ENCODE peak calls at places on chromosomes 3 and 15, in six cellular contexts. One of them, this sample, is unnamed.
A peak's percentile ranks its signal among the peaks of the same experiment; 100 is the strongest.

GRCh38 chr3:150227839-150228238 is 180.3 kb upstream of the TSC22D2 start:
- DNase-seq in testis: peak; percentile 73
- DNase-seq in aorta: no peak
- DNase-seq in hepatocyte: peak; percentile 88
- DNase-seq in heart right ventricle: peak; percentile 59
- DNase-seq in stomach: peak; percentile 37
- DNase-seq in this sample: no peak

GRCh38 chr3:33718595-33718907 is 497 bp upstream of the CLASP2 start:
- DNase-seq in testis: no peak
- DNase-seq in aorta: no peak
- DNase-seq in hepatocyte: no peak
- DNase-seq in heart right ventricle: no peak
- DNase-seq in stomach: no peak
- DNase-seq in this sample: no peak

GRCh38 chr3:100114413-100115030 is at the start of gene FILIP1L:
- DNase-seq in testis: no peak
- DNase-seq in aorta: no peak
- DNase-seq in hepatocyte: no peak
- DNase-seq in heart right ventricle: peak; percentile 50
- DNase-seq in stomach: no peak
- DNase-seq in this sample: no peak

GRCh38 chr15:82014989-82015388 is 30.8 kb downstream of the MEX3B start:
- DNase-seq in testis: no peak
- DNase-seq in aorta: no peak
- DNase-seq in hepatocyte: no peak
- DNase-seq in heart right ventricle: no peak
- DNase-seq in stomach: no peak
- DNase-seq in this sample: no peak

GRCh38 chr15:49059491-49059890 is 13.2 kb upstream of the SECISBP2L start:
- DNase-seq in testis: no peak
- DNase-seq in aorta: no peak
- DNase-seq in hepatocyte: no peak
- DNase-seq in heart right ventricle: no peak
- DNase-seq in stomach: no peak
- DNase-seq in this sample: no peak

GRCh38 chr15:33860749-33861148 is 107.5 kb upstream of the CHRM5 start:
- DNase-seq in testis: no peak
- DNase-seq in aorta: no peak
- DNase-seq in hepatocyte: no peak
- DNase-seq in heart right ventricle: no peak
- DNase-seq in stomach: no peak
- DNase-seq in this sample: no peak

GRCh38 chr3:95049841-95050240 is 987.0 kb downstream of the NSUN3 start:
- DNase-seq in testis: no peak
- DNase-seq in aorta: no peak
- DNase-seq in hepatocyte: no peak
- DNase-seq in heart right ventricle: no peak
- DNase-seq in stomach: no peak
- DNase-seq in this sample: no peak

GRCh38 chr3:120908030-120908802 is at the start of gene STXBP5L:
- DNase-seq in testis: peak; percentile 96
- DNase-seq in aorta: peak; percentile 83
- DNase-seq in hepatocyte: peak; percentile 95
- DNase-seq in heart right ventricle: peak; percentile 48
- DNase-seq in stomach: peak; percentile 82
- DNase-seq in this sample: peak; percentile 89

GRCh38 chr3:44065311-44065710 is 176.4 kb upstream of the TOPAZ1 start:
- DNase-seq in testis: no peak
- DNase-seq in aorta: no peak
- DNase-seq in hepatocyte: no peak
- DNase-seq in heart right ventricle: peak; percentile 33
- DNase-seq in stomach: peak; percentile 36
- DNase-seq in this sample: no peak

GRCh38 chr3:41210966-41211365 is 11.7 kb downstream of the CTNNB1 start:
- DNase-seq in testis: no peak
- DNase-seq in aorta: no peak
- DNase-seq in hepatocyte: no peak
- DNase-seq in heart right ventricle: no peak
- DNase-seq in stomach: no peak
- DNase-seq in this sample: no peak

GRCh38 chr3:127628788-127629456 is at the start of gene PODXL2:
- DNase-seq in testis: peak; percentile 64
- DNase-seq in aorta: peak; percentile 86
- DNase-seq in hepatocyte: peak; percentile 76
- DNase-seq in heart right ventricle: peak; percentile 49
- DNase-seq in stomach: peak; percentile 55
- DNase-seq in this sample: peak; percentile 88

GRCh38 chr3:108546249-108546648 is 35.9 kb upstream of the MYH15 start:
- DNase-seq in testis: no peak
- DNase-seq in aorta: no peak
- DNase-seq in hepatocyte: no peak
- DNase-seq in heart right ventricle: no peak
- DNase-seq in stomach: no peak
- DNase-seq in this sample: no peak

GRCh38 chr3:188916934-188917391 is 254.8 kb upstream of the TPRG1 start:
- DNase-seq in testis: no peak
- DNase-seq in aorta: no peak
- DNase-seq in hepatocyte: no peak
- DNase-seq in heart right ventricle: no peak
- DNase-seq in stomach: no peak
- DNase-seq in this sample: no peak

GRCh38 chr3:195756935-195757302 is 36.1 kb downstream of the MUC20 start:
- DNase-seq in testis: no peak
- DNase-seq in aorta: peak; percentile 45
- DNase-seq in hepatocyte: no peak
- DNase-seq in heart right ventricle: no peak
- DNase-seq in stomach: no peak
- DNase-seq in this sample: peak; percentile 11

GRCh38 chr3:107598926-107599754 is 76.4 kb downstream of the BBX start:
- DNase-seq in testis: peak; percentile 63
- DNase-seq in aorta: no peak
- DNase-seq in hepatocyte: peak; percentile 74
- DNase-seq in heart right ventricle: peak; percentile 56
- DNase-seq in stomach: no peak
- DNase-seq in this sample: peak; percentile 63

GRCh38 chr3:190345878-190346277 is 23.6 kb upstream of the CLDN1 start:
- DNase-seq in testis: no peak
- DNase-seq in aorta: no peak
- DNase-seq in hepatocyte: no peak
- DNase-seq in heart right ventricle: no peak
- DNase-seq in stomach: no peak
- DNase-seq in this sample: no peak

GRCh38 chr3:186466391-186466974 is 77.7 kb downstream of the CRYGS start:
- DNase-seq in testis: no peak
- DNase-seq in aorta: no peak
- DNase-seq in hepatocyte: no peak
- DNase-seq in heart right ventricle: no peak
- DNase-seq in stomach: no peak
- DNase-seq in this sample: no peak

GRCh38 chr3:99579965-99580364 is 58.4 kb upstream of the COL8A1 start:
- DNase-seq in testis: no peak
- DNase-seq in aorta: no peak
- DNase-seq in hepatocyte: no peak
- DNase-seq in heart right ventricle: no peak
- DNase-seq in stomach: no peak
- DNase-seq in this sample: no peak

GRCh38 chr3:24086597-24087369 is 141.7 kb downstream of the NR1D2 start:
- DNase-seq in testis: no peak
- DNase-seq in aorta: no peak
- DNase-seq in hepatocyte: peak; percentile 17
- DNase-seq in heart right ventricle: no peak
- DNase-seq in stomach: no peak
- DNase-seq in this sample: no peak

GRCh38 chr3:31029756-31030155 is 135.3 kb upstream of the GADL1 start:
- DNase-seq in testis: no peak
- DNase-seq in aorta: no peak
- DNase-seq in hepatocyte: no peak
- DNase-seq in heart right ventricle: no peak
- DNase-seq in stomach: no peak
- DNase-seq in this sample: no peak

GRCh38 chr3:116148881-116149530 is 296.3 kb downstream of the LSAMP start:
- DNase-seq in testis: no peak
- DNase-seq in aorta: no peak
- DNase-seq in hepatocyte: no peak
- DNase-seq in heart right ventricle: no peak
- DNase-seq in stomach: no peak
- DNase-seq in this sample: no peak
- H3K27ac ChIP-seq in testis: no peak overlapping the region
- H3K27ac ChIP-seq in aorta: no peak overlapping the region
- H3K27ac ChIP-seq in hepatocyte: no peak overlapping the region
- H3K27ac ChIP-seq in heart right ventricle: no peak overlapping the region
- H3K27ac ChIP-seq in stomach: no peak overlapping the region
- H3K27ac ChIP-seq in this sample: no peak overlapping the region

GRCh38 chr3:52841981-52842340 is 7.1 kb upstream of the MUSTN1 start:
- DNase-seq in testis: no peak
- DNase-seq in aorta: peak; percentile 66
- DNase-seq in hepatocyte: no peak
- DNase-seq in heart right ventricle: no peak
- DNase-seq in stomach: no peak
- DNase-seq in this sample: no peak
- H3K27ac ChIP-seq in testis: no peak overlapping the region
- H3K27ac ChIP-seq in aorta: no peak overlapping the region
- H3K27ac ChIP-seq in hepatocyte: no peak overlapping the region
- H3K27ac ChIP-seq in heart right ventricle: peak overlapping the region; percentile 64
- H3K27ac ChIP-seq in stomach: no peak overlapping the region
- H3K27ac ChIP-seq in this sample: no peak overlapping the region

GRCh38 chr3:152638217-152638616 is 196.7 kb upstream of the P2RY1 start:
- DNase-seq in testis: no peak
- DNase-seq in aorta: no peak
- DNase-seq in hepatocyte: no peak
- DNase-seq in heart right ventricle: no peak
- DNase-seq in stomach: no peak
- DNase-seq in this sample: no peak
- H3K27ac ChIP-seq in testis: no peak overlapping the region
- H3K27ac ChIP-seq in aorta: no peak overlapping the region
- H3K27ac ChIP-seq in hepatocyte: peak overlapping the region; percentile 20
- H3K27ac ChIP-seq in heart right ventricle: no peak overlapping the region
- H3K27ac ChIP-seq in stomach: no peak overlapping the region
- H3K27ac ChIP-seq in this sample: no peak overlapping the region

GRCh38 chr15:51450001-51450400 is 108.5 kb downstream of the GLDN start:
- DNase-seq in testis: no peak
- DNase-seq in aorta: no peak
- DNase-seq in hepatocyte: no peak
- DNase-seq in heart right ventricle: no peak
- DNase-seq in stomach: no peak
- DNase-seq in this sample: no peak
- H3K27ac ChIP-seq in testis: no peak overlapping the region
- H3K27ac ChIP-seq in aorta: no peak overlapping the region
- H3K27ac ChIP-seq in hepatocyte: no peak overlapping the region
- H3K27ac ChIP-seq in heart right ventricle: no peak overlapping the region
- H3K27ac ChIP-seq in stomach: no peak overlapping the region
- H3K27ac ChIP-seq in this sample: no peak overlapping the region

DNA sequence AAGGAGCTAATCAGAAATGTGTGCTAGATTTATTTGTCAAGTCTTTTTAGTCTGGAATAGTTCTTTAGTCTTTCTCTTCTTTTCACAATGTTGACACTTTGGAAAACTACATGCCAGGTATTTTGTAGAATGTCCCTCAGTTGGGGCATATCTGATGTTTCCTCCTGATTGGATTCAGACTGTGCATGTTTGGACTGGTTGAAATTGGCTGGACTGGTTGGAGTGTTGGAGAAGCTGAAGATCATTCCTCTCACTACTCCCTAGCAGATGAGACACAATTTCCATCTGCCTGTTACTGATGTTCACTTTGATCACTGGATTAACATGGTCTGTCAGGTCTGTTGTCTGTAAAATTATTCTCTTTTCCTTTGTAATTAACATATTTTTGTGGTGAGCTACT is 3.7 kb downstream of the NME9 start:
- DNase-seq in testis: no peak
- DNase-seq in aorta: no peak
- DNase-seq in hepatocyte: no peak
- DNase-seq in heart right ventricle: no peak
- DNase-seq in stomach: no peak
- DNase-seq in this sample: no peak
- H3K27ac ChIP-seq in testis: no peak overlapping the region
- H3K27ac ChIP-seq in aorta: no peak overlapping the region
- H3K27ac ChIP-seq in hepatocyte: no peak overlapping the region
- H3K27ac ChIP-seq in heart right ventricle: no peak overlapping the region
- H3K27ac ChIP-seq in stomach: no peak overlapping the region
- H3K27ac ChIP-seq in this sample: no peak overlapping the region

DNA sequence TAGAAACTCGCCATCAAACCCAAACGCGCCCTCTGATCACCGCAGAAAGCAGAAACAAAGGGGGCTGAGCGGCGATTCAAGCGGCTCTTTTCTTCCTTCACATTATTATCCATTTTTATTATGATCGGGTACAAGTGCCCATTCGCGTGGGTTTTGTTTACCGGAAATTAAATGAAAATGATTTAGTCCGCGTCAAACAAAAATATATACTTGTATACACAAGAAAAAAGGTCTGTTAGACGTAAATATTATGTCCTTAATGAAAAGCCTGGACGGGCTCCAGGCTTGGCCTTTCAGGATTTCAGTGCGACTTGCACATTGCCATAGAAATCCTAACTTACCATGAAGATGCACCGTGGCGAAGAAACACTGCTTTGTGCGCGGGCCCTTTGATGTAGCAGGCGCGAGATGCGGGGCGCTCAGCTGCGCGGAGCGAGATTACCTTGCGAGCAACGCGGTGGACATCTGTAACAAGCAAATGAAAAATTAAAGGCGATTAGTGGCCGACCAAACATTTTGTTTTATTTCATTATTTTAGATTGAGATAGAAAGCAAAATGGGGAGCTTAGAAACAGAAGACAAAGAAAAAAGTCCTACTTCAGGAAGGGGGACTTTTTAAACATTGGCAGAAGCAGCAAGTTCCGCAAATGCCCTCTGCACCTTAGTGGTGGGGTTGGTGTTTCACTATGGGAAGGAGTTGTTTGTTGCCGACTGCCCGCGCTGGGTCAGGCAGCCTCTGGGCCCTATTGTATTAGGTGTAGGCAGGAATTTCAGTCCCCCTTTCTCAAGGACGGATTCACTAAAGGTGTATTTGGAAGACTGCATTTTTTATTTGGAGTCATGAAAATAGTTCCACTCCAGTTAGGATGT is 17.7 kb downstream of the ZIC4 start:
- DNase-seq in testis: no peak
- DNase-seq in aorta: no peak
- DNase-seq in hepatocyte: no peak
- DNase-seq in heart right ventricle: no peak
- DNase-seq in stomach: no peak
- DNase-seq in this sample: no peak
- H3K27ac ChIP-seq in testis: no peak overlapping the region
- H3K27ac ChIP-seq in aorta: no peak overlapping the region
- H3K27ac ChIP-seq in hepatocyte: no peak overlapping the region
- H3K27ac ChIP-seq in heart right ventricle: no peak overlapping the region
- H3K27ac ChIP-seq in stomach: no peak overlapping the region
- H3K27ac ChIP-seq in this sample: no peak overlapping the region

This sample was measured in left lung.